ENCODE peak calls at places on chromosome 21, in four cellular contexts. V is HCT116, H is H1, P is HepG2. X is an unnamed sample.

GRCh38 chr21:16169102-16169511 is 439.3 kb downstream of the USP25 start:
- DNase-seq in V (no peak), P (no peak), H (no peak), X (no peak)

GRCh38 chr21:31331231-31331630 is 12.8 kb downstream of the TIAM1 start:
- DNase-seq in H (no peak), P (no peak), V (no peak), X (no peak)

GRCh38 chr21:37532868-37533780 is 166.6 kb downstream of the DYRK1A start:
- DNase-seq in P (no peak), V (peak; percentile 47), H (peak; percentile 10), X (peak; percentile 69)

GRCh38 chr21:40158356-40158755 is 291.1 kb downstream of the PCP4 start:
- DNase-seq in V (no peak), P (no peak), H (no peak), X (no peak)

GRCh38 chr21:33441489-33442477 is 38.0 kb downstream of the TMEM50B start:
- DNase-seq in P (no peak), H (no peak), V (no peak), X (no peak)

GRCh38 chr21:33968082-33968997 is 52.7 kb upstream of the ATP5PO start:
- DNase-seq in V (no peak), P (peak; percentile 41), H (no peak), X (peak; percentile 56)

GRCh38 chr21:39003982-39004775 is 179.1 kb downstream of the PSMG1 start:
- DNase-seq in P (no peak), V (no peak), H (no peak), X (peak; percentile 30)

GRCh38 chr21:39630191-39630591 is 17.5 kb downstream of the B3GALT5 start:
- DNase-seq in H (no peak), P (no peak), V (peak; percentile 68), X (no peak)

GRCh38 chr21:36927718-36928117 is 38.8 kb downstream of the HLCS start:
- DNase-seq in V (peak; percentile 56), P (peak; percentile 56), H (peak; percentile 61), X (peak; percentile 82)

GRCh38 chr21:32457360-32457840 is 44.9 kb downstream of the EVA1C start:
- DNase-seq in V (peak; percentile 18), H (no peak), P (peak; percentile 41), X (peak; percentile 27)

GRCh38 chr21:35204850-35205564 is 155.9 kb upstream of the RUNX1 start:
- DNase-seq in V (no peak), P (no peak), H (no peak), X (peak; percentile 76)

GRCh38 chr21:33212159-33212851 is 17.4 kb upstream of the IFNAR2 start:
- DNase-seq in V (no peak), H (no peak), P (no peak), X (no peak)

GRCh38 chr21:39527664-39528381 is 76.1 kb downstream of the SH3BGR start:
- DNase-seq in P (peak; percentile 67), V (no peak), H (no peak), X (no peak)

GRCh38 chr21:34692458-34693020 is 23.7 kb downstream of the CLIC6 start:
- DNase-seq in V (no peak), P (no peak), H (no peak), X (no peak)

GRCh38 chr21:33643658-33644311 is 1.5 kb downstream of the ITSN1 start:
- DNase-seq in V (no peak), P (peak; percentile 26), H (no peak), X (peak; percentile 18)

GRCh38 chr21:43208561-43209332 is 39.9 kb downstream of the CRYAA start:
- DNase-seq in H (no peak), P (no peak), V (no peak), X (no peak)

GRCh38 chr21:43206231-43207042 is 37.6 kb downstream of the CRYAA start:
- DNase-seq in H (no peak), V (no peak), P (no peak), X (no peak)

GRCh38 chr21:43207043-43207315 is 38.2 kb downstream of the CRYAA start:
- DNase-seq in V (no peak), H (no peak), P (no peak), X (no peak)

GRCh38 chr21:43209575-43210453 is 41.0 kb downstream of the CRYAA start:
- DNase-seq in P (peak; percentile 72), V (no peak), H (no peak), X (no peak)

DNA sequence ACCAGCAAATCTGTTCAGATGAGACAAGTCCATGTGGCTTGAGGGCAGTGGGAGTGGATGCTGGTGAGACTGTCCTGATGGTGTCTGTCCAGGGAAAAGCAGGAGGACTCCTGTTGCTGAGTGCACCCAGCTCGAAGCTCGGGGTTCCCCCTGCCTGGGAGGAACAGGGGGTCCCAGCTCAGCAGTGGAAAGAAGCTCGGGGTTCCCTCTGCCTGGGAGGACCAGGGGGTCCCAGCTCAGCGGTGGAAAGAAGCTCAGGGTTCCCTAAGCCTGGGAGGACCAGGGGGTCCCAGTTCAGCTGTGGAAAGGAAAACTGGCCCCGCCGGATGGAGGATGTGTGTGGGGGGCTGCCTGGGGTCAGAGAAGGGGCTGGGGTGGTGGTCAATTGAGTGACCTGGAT is 39.1 kb downstream of the CRYAA start:
- DNase-seq in V (no peak), H (no peak), P (no peak), X (no peak)
- TF ChIP-seq FOSL1 in V (no peak), H (no peak), P (no peak), X (no peak)

GRCh38 chr21:42381347-42381984 is 14.4 kb downstream of the TMPRSS3 start:
- DNase-seq in H (no peak), V (peak; percentile 59), P (peak; percentile 69), X (no peak)
- TF ChIP-seq FOSL1 in H (no peak), V (no peak), P (no peak), X (no peak)

GRCh38 chr21:15000076-15000475 is 64.7 kb downstream of the NRIP1 start:
- DNase-seq in V (no peak), H (no peak), P (no peak), X (no peak)
- TF ChIP-seq FOSL1 in V (no peak), H (no peak), P (no peak), X (no peak)

GRCh38 chr21:28811860-28812259 is 180.8 kb downstream of the LTN1 start:
- DNase-seq in V (no peak), H (no peak), P (no peak), X (no peak)
- TF ChIP-seq FOSL1 in V (no peak), H (no peak), P (no peak), X (no peak)

GRCh38 chr21:42443181-42443785 is 39.6 kb downstream of the UBASH3A start:
- DNase-seq in V (no peak), H (no peak), P (no peak), X (no peak)
- TF ChIP-seq FOSL1 in V (no peak), H (no peak), P (no peak), X (no peak)

GRCh38 chr21:46000182-46000730 is 18.7 kb downstream of the COL6A1 start:
- DNase-seq in P (no peak), H (no peak), V (no peak), X (no peak)
- TF ChIP-seq FOSL1 in P (no peak), H (no peak), V (no peak), X (no peak)

GRCh38 chr21:44508426-44508710 is 31.6 kb downstream of the KRTAP10-1 start:
- DNase-seq in V (no peak), H (no peak), P (no peak), X (no peak)

GRCh38 chr21:44510508-44511218 is 29.3 kb downstream of the KRTAP10-1 start:
- DNase-seq in V (peak; percentile 29), P (peak; percentile 57), H (peak; percentile 43), X (peak; percentile 90)

GRCh38 chr21:44508711-44509445 is 31.1 kb downstream of the KRTAP10-1 start:
- DNase-seq in P (no peak), V (no peak), H (no peak), X (no peak)

GRCh38 chr21:44510109-44510507 is 29.9 kb downstream of the KRTAP10-1 start:
- DNase-seq in H (no peak), P (no peak), V (no peak), X (no peak)

DNA sequence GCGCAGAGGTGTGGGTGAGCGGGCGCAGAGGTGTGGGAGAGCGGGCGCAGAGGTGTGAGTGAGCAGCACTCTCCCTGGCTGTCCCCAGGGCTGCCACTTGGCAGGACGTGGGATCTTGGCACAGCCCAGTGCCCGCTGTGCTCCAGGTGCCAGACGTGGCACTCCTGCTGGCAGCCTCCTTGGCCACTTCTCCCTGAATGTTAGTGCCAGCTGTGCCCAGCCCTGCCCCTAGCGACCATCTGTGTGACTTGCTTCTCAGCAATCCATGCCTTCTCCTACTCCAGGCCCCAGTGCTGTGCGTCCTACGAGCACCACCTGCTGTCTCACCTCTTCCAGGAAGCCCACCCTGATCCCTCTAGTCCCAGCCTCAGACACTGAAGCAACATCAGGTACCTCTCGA is 30.5 kb downstream of the KRTAP10-1 start:
- DNase-seq in H (no peak), P (no peak), V (peak; percentile 29), X (no peak)
- TF ChIP-seq FOSL1 in H (no peak), P (no peak), V (no peak), X (no peak)

X was measured in K562.